ENCODE peak calls at places on chromosomes 5 and 9, in six cellular contexts. T is stimulated activated CD8-positive, alpha-beta memory T cell treated with anti-CD3 and anti-CD28 coated beads, Interleukin-7, amount 100 ng/mL, for 1 hour; V is NCI-H774; K is fibroblast of mammary gland; S is mucosa of gallbladder; P is D341Med. D is an unnamed sample.

GRCh38 chr5:133285583-133286021 is 233.8 kb downstream of the HSPA4 start:
- DNase-seq in T (no peak), V (no peak), K (peak), S (peak), P (no peak), D (peak)

GRCh38 chr9:137879566-137880150 is 2.1 kb downstream of the CACNA1B start:
- DNase-seq in T (no peak), V (no peak), K (no peak), S (no peak), P (peak), D (no peak)

GRCh38 chr9:117374076-117374740 is 40.6 kb downstream of the ASTN2 start:
- DNase-seq in T (no peak), V (no peak), K (no peak), S (no peak), P (no peak), D (no peak)

GRCh38 chr5:96124589-96124988 is 162.9 kb upstream of the ELL2 start:
- DNase-seq in T (no peak), V (no peak), K (peak), S (no peak), P (no peak), D (peak)

GRCh38 chr9:110531776-110532175 is 47.8 kb downstream of the SVEP1 start:
- DNase-seq in T (no peak), V (no peak), K (peak), S (no peak), P (no peak), D (peak)

GRCh38 chr9:98016137-98016680 is 33.1 kb downstream of the ANP32B start:
- DNase-seq in T (no peak), V (no peak), K (no peak), S (no peak), P (no peak), D (no peak)

GRCh38 chr5:1180841-1181271 is 20.5 kb upstream of the SLC6A19 start:
- DNase-seq in T (no peak), V (no peak), K (no peak), S (no peak), P (no peak), D (no peak)

GRCh38 chr5:144566747-144567415 is 396.2 kb downstream of the KCTD16 start:
- DNase-seq in T (no peak), V (no peak), K (peak), S (no peak), P (no peak), D (peak)

GRCh38 chr9:71853084-71853483 is 57.9 kb downstream of the ABHD17B start:
- DNase-seq in T (no peak), V (no peak), K (no peak), S (no peak), P (no peak), D (no peak)

GRCh38 chr5:36982146-36982545 is 105.6 kb downstream of the NIPBL start:
- DNase-seq in T (no peak), V (no peak), K (peak), S (no peak), P (no peak), D (peak)

GRCh38 chr5:96614110-96614691 is 48.0 kb upstream of the CAST start:
- DNase-seq in T (no peak), V (peak), K (peak), S (peak), P (peak), D (peak)

D was measured in fibroblast of the aortic adventitia.